ENCODE peak calls at places on chromosome 14, in six cellular contexts. L is C1 segment of cervical spinal cord; Q is aorta; J is activated CD8-positive, alpha-beta memory T cell treated with anti-CD3 and anti-CD28 coated beads for 4 hours; U is smooth muscle cell of the brain vasculature; I is ascending aorta. K is an unnamed sample.

GRCh38 chr14:75259510-75259855 is 19.1 kb upstream of the FOS start:
- DNase-seq in Q (no peak), I (no peak), J (no peak), U (no peak), L (no peak), K (no peak)

GRCh38 chr14:102392506-102392905 is 29.8 kb downstream of the TECPR2 start:
- DNase-seq in I (no peak), L (no peak), Q (no peak), J (no peak), U (no peak), K (no peak)

GRCh38 chr14:60506462-60506984 is 2.4 kb upstream of the SIX6 start:
- DNase-seq in L (no peak), I (no peak), U (no peak), Q (no peak), J (no peak), K (no peak)

GRCh38 chr14:101179691-101180211 is 276.2 kb upstream of the RTL1 start:
- DNase-seq in Q (no peak), U (no peak), L (no peak), J (no peak), I (no peak), K (no peak)

GRCh38 chr14:55267816-55268215 is 3.4 kb upstream of the FBXO34 start:
- DNase-seq in I (no peak), L (no peak), J (no peak), U (no peak), Q (no peak), K (no peak)

GRCh38 chr14:75689012-75689411 is 28.0 kb downstream of the TTLL5 start:
- DNase-seq in I (no peak), J (no peak), L (no peak), Q (peak), U (no peak), K (no peak)

GRCh38 chr14:76067536-76067935 is 82.0 kb downstream of the IFT43 start:
- DNase-seq in Q (no peak), U (no peak), I (no peak), L (no peak), J (no peak), K (no peak)

GRCh38 chr14:99727096-99727870 is 43.2 kb downstream of the CYP46A1 start:
- DNase-seq in L (no peak), I (no peak), Q (peak), U (no peak), J (no peak), K (no peak)

GRCh38 chr14:89625988-89626806 is 209.2 kb upstream of the FOXN3 start:
- DNase-seq in U (no peak), I (no peak), Q (no peak), L (no peak), J (no peak), K (no peak)

GRCh38 chr14:104249092-104249491 is 110.7 kb downstream of the KIF26A start:
- DNase-seq in Q (no peak), U (no peak), L (no peak), J (no peak), I (no peak), K (no peak)

GRCh38 chr14:59277659-59278058 is 89.2 kb downstream of the DAAM1 start:
- DNase-seq in I (no peak), L (no peak), Q (no peak), J (no peak), U (no peak), K (no peak)

GRCh38 chr14:73250317-73250713 is 13.0 kb downstream of the PAPLN start:
- DNase-seq in U (no peak), J (no peak), I (no peak), L (no peak), Q (peak), K (no peak)

GRCh38 chr14:55005071-55005470 is 21.8 kb downstream of the WDHD1 start:
- DNase-seq in I (no peak), L (no peak), U (no peak), Q (no peak), J (no peak), K (no peak)

GRCh38 chr14:37588667-37588955 is 6.4 kb downstream of the FOXA1 start:
- DNase-seq in L (no peak), J (no peak), U (no peak), Q (no peak), I (no peak), K (no peak)

GRCh38 chr14:100203962-100204834 is 34.7 kb upstream of the YY1 start:
- DNase-seq in J (no peak), I (no peak), Q (no peak), L (no peak), U (no peak), K (no peak)

GRCh38 chr14:85688024-85688423 is 158.1 kb downstream of the FLRT2 start:
- DNase-seq in Q (no peak), L (no peak), J (no peak), U (no peak), I (no peak), K (no peak)

GRCh38 chr14:85533821-85534271 is 3.9 kb downstream of the FLRT2 start:
- DNase-seq in Q (peak), L (no peak), I (no peak), J (no peak), U (no peak), K (peak)

GRCh38 chr14:105616802-105617192 is 90.4 kb downstream of the TMEM121 start:
- DNase-seq in Q (no peak), L (no peak), I (no peak), U (no peak), J (no peak), K (no peak)

GRCh38 chr14:64178814-64179213 is 115.4 kb downstream of the ESR2 start:
- DNase-seq in I (no peak), Q (no peak), L (no peak), U (no peak), J (no peak), K (no peak)

GRCh38 chr14:32913725-32914124 is 25.0 kb upstream of the NPAS3 start:
- DNase-seq in J (no peak), I (no peak), L (peak), U (no peak), Q (no peak), K (no peak)

GRCh38 chr14:59349154-59349772 is 115.9 kb downstream of the GPR135 start:
- DNase-seq in J (no peak), Q (no peak), U (no peak), I (no peak), L (no peak), K (no peak)